ENCODE peak calls at places on chromosome 19, in five cellular contexts. S, W, M, E and X are unnamed samples.

GRCh38 chr19:16365300-16365996 is 40.8 kb downstream of the KLF2 start:
- DNase-seq in S (no peak), W (no peak), M (no peak), E (no peak), X (no peak)

GRCh38 chr19:41548954-41549688 is 26.8 kb upstream of the CEACAM21 start:
- DNase-seq in S (no peak), W (no peak), M (no peak), E (no peak), X (peak)

GRCh38 chr19:48568345-48568886 is 16.4 kb downstream of the SULT2B1 start:
- DNase-seq in S (no peak), W (peak), M (no peak), E (peak), X (peak)

GRCh38 chr19:16660763-16661479 is at the start of gene TMEM38A:
- DNase-seq in S (no peak), W (peak), M (no peak), E (no peak), X (peak)

GRCh38 chr19:8064866-8065486 is 12.4 kb downstream of the CCL25 start:
- DNase-seq in S (no peak), W (no peak), M (no peak), E (no peak), X (no peak)

GRCh38 chr19:40223135-40223822 is 3.2 kb downstream of the CCNP start:
- DNase-seq in S (no peak), W (peak), M (no peak), E (no peak), X (no peak)

GRCh38 chr19:18741566-18742121 is 49.5 kb downstream of the COMP start:
- DNase-seq in S (no peak), W (no peak), M (peak), E (no peak), X (no peak)

GRCh38 chr19:38252385-38252784 is 3.8 kb downstream of the PPP1R14A start:
- DNase-seq in S (no peak), W (no peak), M (no peak), E (no peak), X (no peak)

GRCh38 chr19:14248578-14249011 is 42.6 kb upstream of the ADGRL1 start:
- DNase-seq in S (no peak), W (peak), M (peak), E (peak), X (peak)

GRCh38 chr19:54390942-54391577 is 24.2 kb upstream of the TTYH1 start:
- DNase-seq in S (no peak), W (no peak), M (peak), E (peak), X (peak)

GRCh38 chr19:19406878-19407639 is 1.6 kb downstream of the GATAD2A start:
- DNase-seq in S (no peak), W (no peak), M (no peak), E (no peak), X (peak)

GRCh38 chr19:3968556-3969434 is 2.1 kb downstream of the DAPK3 start:
- DNase-seq in S (peak), W (peak), M (no peak), E (peak), X (peak)

GRCh38 chr19:38385804-38386257 is 2.0 kb downstream of the GGN start:
- DNase-seq in S (no peak), W (no peak), M (no peak), E (no peak), X (no peak)

GRCh38 chr19:1064661-1065605 is 2.0 kb upstream of the ARHGAP45 start:
- DNase-seq in S (no peak), W (no peak), M (peak), E (peak), X (no peak)

GRCh38 chr19:35143231-35143715 is at the start of gene FXYD7:
- DNase-seq in S (no peak), W (no peak), M (no peak), E (no peak), X (no peak)

GRCh38 chr19:4624733-4625362 is 14.5 kb upstream of the TNFAIP8L1 start:
- DNase-seq in S (no peak), W (no peak), M (no peak), E (no peak), X (no peak)

GRCh38 chr19:3137139-3137538 is 1.3 kb downstream of the GNA15 start:
- DNase-seq in S (no peak), W (no peak), M (no peak), E (no peak), X (no peak)

GRCh38 chr19:54415208-54415900 is at the start of gene TTYH1:
- DNase-seq in S (no peak), W (no peak), M (no peak), E (no peak), X (peak)

GRCh38 chr19:18478545-18479311 is 40.8 kb upstream of the ISYNA1 start:
- DNase-seq in S (no peak), W (no peak), M (no peak), E (no peak), X (peak)